ENCODE peak calls at places on chromosomes 12 and 14, in five cellular contexts. N is CD8-positive, alpha-beta memory T cell; F is left ventricle myocardium inferior; Q is ascending aorta; W is pancreas. S is an unnamed sample. For H3K36me3, the result is how much of the 10 kb centered on the place peaks cover.

GRCh38 chr14:74941676-74942097 is 13.7 kb downstream of the PGF start:
- DNase-seq in N (peak), F (peak), Q (peak), W (no peak), S (peak)

GRCh38 chr12:108004368-108004767 is 124.7 kb upstream of the WSCD2 start:
- DNase-seq in N (no peak), F (no peak), Q (no peak), W (no peak), S (no peak)

GRCh38 chr12:13371797-13372196 is 175.3 kb downstream of the EMP1 start:
- DNase-seq in N (no peak), F (no peak), Q (no peak), W (no peak), S (no peak)

GRCh38 chr12:116043673-116044072 is 233.8 kb downstream of the MED13L start:
- DNase-seq in N (no peak), F (no peak), Q (no peak), W (no peak), S (no peak)

GRCh38 chr12:28242888-28243633 is 52.8 kb downstream of the CCDC91 start:
- DNase-seq in N (no peak), F (no peak), Q (no peak), W (no peak), S (no peak)

GRCh38 chr12:125140239-125140917 is 75.1 kb downstream of the AACS start:
- DNase-seq in N (no peak), F (no peak), Q (no peak), W (peak), S (no peak)

GRCh38 chr12:56749364-56749763 is 2.8 kb downstream of the PRIM1 start:
- DNase-seq in N (no peak), F (no peak), Q (no peak), W (no peak), S (no peak)

GRCh38 chr12:125540580-125541204 is 475.5 kb downstream of the AACS start:
- DNase-seq in N (no peak), F (no peak), Q (no peak), W (no peak), S (no peak)

GRCh38 chr14:26867171-26867757 is 269.4 kb upstream of the NOVA1 start:
- DNase-seq in N (no peak), F (no peak), Q (no peak), W (no peak), S (no peak)

GRCh38 chr12:88801227-88802225 is 221.3 kb upstream of the KITLG start:
- DNase-seq in N (no peak), F (no peak), Q (no peak), W (no peak), S (no peak)

GRCh38 chr14:91873476-91874265 is 6.3 kb upstream of the TC2N start:
- DNase-seq in N (peak), F (no peak), Q (no peak), W (no peak), S (peak)

GRCh38 chr14:104134061-104134965 is 4.1 kb upstream of the KIF26A start:
- DNase-seq in N (no peak), F (peak), Q (no peak), W (peak), S (no peak)

GRCh38 chr14:25833341-25834121 is 764.3 kb downstream of the NOVA1 start:
- DNase-seq in N (no peak), F (no peak), Q (no peak), W (no peak), S (no peak)

GRCh38 chr14:80304125-80304766 is 92.9 kb upstream of the DIO2 start:
- DNase-seq in N (no peak), F (no peak), Q (no peak), W (no peak), S (no peak)

GRCh38 chr12:60494249-60494648 is 898.4 kb downstream of the SLC16A7 start:
- DNase-seq in N (no peak), F (no peak), Q (no peak), W (no peak), S (no peak)

GRCh38 chr12:44015333-44015941 is 179.6 kb downstream of the TMEM117 start:
- DNase-seq in N (peak), F (no peak), Q (no peak), W (no peak), S (peak)

GRCh38 chr14:37969511-37969979 is 238.2 kb upstream of the SSTR1 start:
- DNase-seq in N (no peak), F (no peak), Q (no peak), W (peak), S (no peak)

GRCh38 chr12:15049456-15050153 is 76.8 kb downstream of the PDE6H start:
- DNase-seq in N (no peak), F (no peak), Q (no peak), W (no peak), S (no peak)

GRCh38 chr14:69500736-69501135 is 16.2 kb downstream of the PLEKHD1 start:
- DNase-seq in N (no peak), F (no peak), Q (no peak), W (peak), S (no peak)

GRCh38 chr12:84842406-84843013 is 70.1 kb downstream of the SLC6A15 start:
- DNase-seq in N (no peak), F (no peak), Q (no peak), W (no peak), S (peak)

GRCh38 chr12:43309845-43310405 is 242.1 kb downstream of the ADAMTS20 start:
- DNase-seq in N (no peak), F (no peak), Q (no peak), W (no peak), S (no peak)

GRCh38 chr12:122026706-122027328 is 5.1 kb downstream of the BCL7A start:
- DNase-seq in N (no peak), F (no peak), Q (no peak), W (peak), S (no peak)

GRCh38 chr12:2641209-2641608 is 153.6 kb upstream of the FKBP4 start:
- DNase-seq in N (no peak), F (no peak), Q (no peak), W (no peak), S (no peak)

GRCh38 chr12:109991586-109991985 is 4.6 kb downstream of the GIT2 start:
- DNase-seq in N (no peak), F (no peak), Q (no peak), W (no peak), S (no peak)

GRCh38 chr12:109987615-109988014 is 8.6 kb downstream of the GIT2 start:
- DNase-seq in N (no peak), F (no peak), Q (no peak), W (no peak), S (no peak)

GRCh38 chr12:109989380-109989779 is 6.8 kb downstream of the GIT2 start:
- DNase-seq in N (no peak), F (no peak), Q (no peak), W (no peak), S (no peak)

GRCh38 chr12:109988274-109988673 is 7.9 kb downstream of the GIT2 start:
- DNase-seq in N (no peak), F (no peak), Q (no peak), W (no peak), S (no peak)

GRCh38 chr12:109988903-109989302 is 7.3 kb downstream of the GIT2 start:
- DNase-seq in N (no peak), F (no peak), Q (no peak), W (no peak), S (no peak)
- H3K36me3 ChIP-seq in N (under half), F (half or more), Q (half or more), W (under half), S (half or more)

GRCh38 chr12:50006266-50006665 is 19.0 kb downstream of the RACGAP1 start:
- DNase-seq in N (no peak), F (no peak), Q (no peak), W (no peak), S (no peak)

GRCh38 chr12:50004696-50005095 is 20.6 kb downstream of the RACGAP1 start:
- DNase-seq in N (no peak), F (no peak), Q (no peak), W (no peak), S (no peak)

GRCh38 chr12:50005150-50005549 is 20.1 kb downstream of the RACGAP1 start:
- DNase-seq in N (no peak), F (no peak), Q (no peak), W (no peak), S (no peak)

GRCh38 chr12:50003595-50003994 is 21.7 kb downstream of the RACGAP1 start:
- DNase-seq in N (no peak), F (no peak), Q (no peak), W (no peak), S (no peak)

GRCh38 chr12:50006754-50007442 is 18.4 kb downstream of the RACGAP1 start:
- DNase-seq in N (no peak), F (no peak), Q (no peak), W (no peak), S (no peak)
- H3K36me3 ChIP-seq in N (under half), F (under half), Q (under half), W (under half), S (under half)

GRCh38 chr12:51372021-51372420 is 19.2 kb downstream of the GALNT6 start:
- DNase-seq in N (no peak), F (no peak), Q (no peak), W (no peak), S (no peak)

GRCh38 chr12:51373222-51373621 is 18.0 kb downstream of the GALNT6 start:
- DNase-seq in N (no peak), F (no peak), Q (no peak), W (no peak), S (no peak)

GRCh38 chr12:51374346-51374745 is 16.9 kb downstream of the GALNT6 start:
- DNase-seq in N (no peak), F (no peak), Q (no peak), W (no peak), S (no peak)

GRCh38 chr12:51377099-51377984 is 13.9 kb downstream of the GALNT6 start:
- DNase-seq in N (no peak), F (no peak), Q (no peak), W (no peak), S (no peak)

GRCh38 chr12:51374856-51375255 is 16.4 kb downstream of the GALNT6 start:
- DNase-seq in N (no peak), F (no peak), Q (no peak), W (no peak), S (no peak)
- H3K36me3 ChIP-seq in N (under half), F (under half), Q (under half), W (under half), S (under half)

GRCh38 chr12:128940090-128940888 is 87.0 kb downstream of the GLT1D1 start:
- DNase-seq in N (no peak), F (no peak), Q (no peak), W (no peak), S (no peak)

GRCh38 chr12:128938886-128939285 is 85.6 kb downstream of the GLT1D1 start:
- DNase-seq in N (no peak), F (no peak), Q (no peak), W (no peak), S (no peak)

GRCh38 chr12:128942960-128943477 is 89.7 kb downstream of the GLT1D1 start:
- DNase-seq in N (no peak), F (no peak), Q (no peak), W (no peak), S (no peak)

GRCh38 chr12:128944956-128945355 is 91.7 kb downstream of the GLT1D1 start:
- DNase-seq in N (no peak), F (no peak), Q (no peak), W (no peak), S (no peak)

DNA sequence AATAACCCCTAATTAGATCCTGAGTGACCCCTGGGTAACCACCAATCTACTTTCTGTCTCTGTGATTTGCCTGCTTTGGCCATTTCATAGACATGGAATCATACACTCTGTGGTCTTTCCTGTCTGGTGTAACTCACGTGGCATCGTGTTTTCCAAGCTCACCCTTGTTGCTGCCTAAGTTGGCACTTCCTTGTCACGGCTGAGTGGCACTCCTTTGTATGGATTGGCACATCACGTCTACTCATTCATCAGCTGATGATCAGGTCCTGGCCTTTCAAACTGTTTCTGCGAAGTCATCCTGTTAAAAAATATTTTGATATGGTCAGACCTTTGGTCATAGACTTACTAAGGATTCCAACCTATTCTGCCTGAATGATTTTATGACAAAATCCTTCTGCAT is 87.7 kb downstream of the GLT1D1 start:
- DNase-seq in N (no peak), F (no peak), Q (no peak), W (no peak), S (no peak)
- H3K36me3 ChIP-seq in N (under half), F (under half), Q (under half), W (under half), S (under half)